ENCODE peak calls at places on chromosomes 12 and 14, in six cellular contexts. M is PC-9, E is neural progenitor cell, Y is GM23338, C is PC-3, B is MM.1S. D is an unnamed sample. For H3K4me1 and H3F3A, the result is how much of the 10 kb centered on the place peaks cover.

GRCh38 chr12:92995258-92995905 is 66.3 kb upstream of the EEA1 start:
- DNase-seq in M (no peak), B (no peak), C (no peak), Y (no peak), E (no peak), D (no peak)

GRCh38 chr12:83224012-83224411 is 537.3 kb downstream of the TMTC2 start:
- DNase-seq in M (no peak), E (no peak), C (no peak), B (no peak), Y (peak), D (no peak)

GRCh38 chr12:127628655-127629054 is 638.3 kb upstream of the TMEM132C start:
- DNase-seq in B (no peak), M (no peak), Y (no peak), E (no peak), C (peak), D (peak)

GRCh38 chr12:54304187-54304810 is 3.5 kb upstream of the NFE2 start:
- DNase-seq in M (peak), C (peak), E (no peak), B (no peak), Y (peak), D (peak)

GRCh38 chr14:60622920-60623263 is 26.4 kb downstream of the SIX1 start:
- DNase-seq in C (no peak), M (no peak), E (no peak), B (peak), Y (no peak), D (peak)

GRCh38 chr14:64417042-64417770 is 29.1 kb downstream of the MTHFD1 start:
- DNase-seq in Y (no peak), B (no peak), E (no peak), M (no peak), C (peak), D (peak)

GRCh38 chr12:58341791-58342190 is 400.4 kb downstream of the ATP23 start:
- DNase-seq in Y (no peak), M (peak), B (no peak), C (peak), E (no peak), D (peak)

GRCh38 chr12:90593596-90594290 is 361.2 kb downstream of the CCER1 start:
- DNase-seq in B (no peak), C (no peak), M (no peak), Y (no peak), E (no peak), D (no peak)

GRCh38 chr12:77940011-77940423 is 109.3 kb downstream of the NAV3 start:
- DNase-seq in B (no peak), Y (no peak), M (peak), E (no peak), C (peak), D (peak)

GRCh38 chr14:95875831-95876768 is 532 bp upstream of the TUNAR start:
- DNase-seq in E (peak), B (no peak), Y (peak), M (no peak), C (no peak), D (no peak)

GRCh38 chr12:24444634-24445033 is 495.2 kb upstream of the SOX5 start:
- DNase-seq in E (no peak), B (no peak), M (no peak), C (no peak), Y (no peak), D (no peak)

DNA sequence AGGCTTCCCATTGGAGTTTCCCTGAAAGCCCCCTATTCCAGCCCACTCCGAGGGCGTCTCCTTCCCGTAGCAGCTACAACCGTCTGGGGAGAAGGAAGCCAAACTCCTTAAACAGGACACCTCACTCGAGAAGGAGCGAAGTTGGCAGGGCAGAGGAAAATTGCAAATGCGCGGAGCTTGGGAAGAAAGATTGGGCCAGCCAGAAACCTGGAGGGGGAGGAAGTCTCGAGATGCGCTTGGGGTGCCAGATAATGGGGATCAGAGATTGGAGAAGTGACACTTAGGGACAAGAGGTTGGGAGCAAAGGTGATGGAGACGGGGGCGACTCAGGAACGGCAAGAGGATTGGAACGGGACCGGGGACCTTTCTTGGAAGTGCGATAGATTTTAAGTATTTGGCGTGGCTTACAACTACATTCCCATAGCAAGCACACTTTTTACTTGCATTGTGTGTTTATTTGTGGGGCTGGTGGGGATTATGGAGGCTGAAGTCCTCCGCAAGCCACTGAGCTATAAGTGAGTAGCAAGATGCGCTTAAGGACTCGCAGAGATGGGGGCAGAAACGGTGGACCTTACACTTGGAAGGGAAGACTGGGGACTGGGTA is 926 bp downstream of the HRK start:
- DNase-seq in M (peak), B (no peak), E (peak), C (no peak), Y (peak), D (peak)
- TF ChIP-seq EZH2 in M (no peak), B (no peak), E (peak), C (no peak), Y (peak), D (no peak)

DNA sequence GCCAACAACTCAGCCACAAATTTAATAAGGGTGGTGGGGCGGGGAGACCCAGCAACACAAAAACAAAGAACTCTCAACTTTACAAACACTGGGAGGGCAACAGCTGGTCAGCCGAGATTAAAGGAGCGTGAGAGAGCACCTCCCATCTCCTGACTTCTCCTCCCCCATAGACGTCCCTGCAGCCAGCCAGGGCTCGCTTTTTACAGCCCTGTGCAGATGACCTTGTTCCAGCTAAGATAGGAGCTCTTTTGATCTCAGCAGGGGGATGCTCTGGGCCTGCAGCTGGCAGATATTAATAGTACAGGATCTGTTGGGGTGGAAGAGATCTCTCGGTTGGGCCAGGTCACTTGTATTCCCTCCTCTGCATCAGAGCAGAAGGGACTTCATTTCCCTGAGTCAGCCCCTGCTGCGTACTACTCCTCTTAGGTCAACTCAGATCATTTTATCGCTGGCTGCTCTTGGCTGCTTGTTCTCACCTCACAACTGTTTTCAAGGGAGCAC is 475.8 kb downstream of the RAD51B start:
- DNase-seq in Y (no peak), C (no peak), M (no peak), E (peak), B (no peak), D (no peak)
- H3K4me1 ChIP-seq in Y (under half), C (under half), M (under half), E (under half), B (under half), D (under half)

GRCh38 chr12:124380793-124381453 is 86.0 kb downstream of the RFLNA start:
- DNase-seq in E (no peak), Y (no peak), C (peak), M (no peak), B (no peak), D (no peak)

GRCh38 chr12:124383028-124383427 is 88.1 kb downstream of the RFLNA start:
- DNase-seq in B (no peak), E (no peak), Y (no peak), C (no peak), M (no peak), D (no peak)

GRCh38 chr12:124379938-124380754 is 85.3 kb downstream of the RFLNA start:
- DNase-seq in M (no peak), B (no peak), E (peak), Y (no peak), C (peak), D (peak)

GRCh38 chr12:124379379-124379937 is 84.6 kb downstream of the RFLNA start:
- DNase-seq in C (no peak), M (no peak), E (no peak), B (no peak), Y (no peak), D (no peak)

GRCh38 chr12:124381454-124382207 is 86.7 kb downstream of the RFLNA start:
- DNase-seq in M (peak), C (peak), Y (no peak), E (no peak), B (no peak), D (peak)
- H3F3A ChIP-seq in M (half or more), C (under half), Y (under half), E (under half), B (under half), D (half or more)

GRCh38 chr12:114672817-114673168 is 11.2 kb downstream of the TBX3 start:
- DNase-seq in C (peak), E (no peak), Y (peak), B (no peak), M (no peak), D (no peak)

GRCh38 chr12:114671664-114672476 is 12.1 kb downstream of the TBX3 start:
- DNase-seq in M (no peak), Y (peak), B (no peak), C (peak), E (peak), D (peak)

GRCh38 chr12:114676142-114676741 is 7.7 kb downstream of the TBX3 start:
- DNase-seq in B (no peak), M (no peak), C (peak), E (peak), Y (peak), D (no peak)

GRCh38 chr12:114673169-114673833 is 10.7 kb downstream of the TBX3 start:
- DNase-seq in Y (peak), M (no peak), C (peak), B (no peak), E (peak), D (peak)

GRCh38 chr12:114674201-114675047 is 9.6 kb downstream of the TBX3 start:
- DNase-seq in Y (peak), E (peak), M (no peak), C (peak), B (no peak), D (no peak)
- TF ChIP-seq EZH2 in Y (peak), E (peak), M (no peak), C (no peak), B (no peak), D (no peak)

GRCh38 chr14:24136684-24137528 is 912 bp downstream of the PSME1 start:
- DNase-seq in E (no peak), B (no peak), M (no peak), C (peak), Y (peak), D (no peak)
- H3K4me1 ChIP-seq in E (under half), B (under half), M (under half), C (under half), Y (under half), D (under half)

GRCh38 chr12:113088971-113089756 is 32.6 kb downstream of the DTX1 start:
- DNase-seq in C (no peak), M (no peak), Y (no peak), B (no peak), E (no peak), D (no peak)
- H3F3A ChIP-seq in C (under half), M (under half), Y (under half), B (under half), E (under half), D (under half)

D was measured in GM23248.